ENCODE peak calls at places on chromosomes 5 and 9, in six cellular contexts. Y, W, R, K, O and G are unnamed samples.

GRCh38 chr5:125484272-125485002 is 738.0 kb upstream of the ZNF608 start:
- DNase-seq in R (no peak), K (peak), W (no peak), O (peak), Y (peak), G (peak)

GRCh38 chr5:175800656-175801081 is 70.7 kb upstream of the CPLX2 start:
- DNase-seq in O (no peak), W (no peak), R (no peak), Y (no peak), K (no peak), G (no peak)

GRCh38 chr5:5278815-5279381 is 138.8 kb downstream of the ADAMTS16 start:
- DNase-seq in W (no peak), O (no peak), Y (no peak), R (no peak), K (no peak), G (no peak)

GRCh38 chr5:42502613-42503470 is 79.6 kb downstream of the GHR start:
- DNase-seq in Y (peak), R (no peak), W (no peak), K (no peak), O (no peak), G (no peak)

GRCh38 chr5:124754206-124754927 is 7.9 kb upstream of the ZNF608 start:
- DNase-seq in O (no peak), K (no peak), Y (no peak), R (no peak), W (no peak), G (no peak)

GRCh38 chr9:90964101-90965020 is 162.7 kb downstream of the SYK start:
- DNase-seq in K (peak), W (peak), Y (no peak), R (peak), O (no peak), G (no peak)

GRCh38 chr5:96381526-96381925 is 51.5 kb downstream of the PCSK1 start:
- DNase-seq in O (no peak), K (no peak), Y (no peak), W (no peak), R (no peak), G (no peak)

GRCh38 chr5:118931564-118931963 is 56.8 kb downstream of the DTWD2 start:
- DNase-seq in O (no peak), K (no peak), R (no peak), W (no peak), Y (no peak), G (no peak)

GRCh38 chr9:27387722-27388121 is 90.8 kb upstream of the EQTN start:
- DNase-seq in R (no peak), Y (no peak), O (no peak), K (no peak), W (no peak), G (no peak)

GRCh38 chr9:89513836-89514235 is 15.9 kb upstream of the SEMA4D start:
- DNase-seq in W (no peak), O (no peak), K (no peak), R (no peak), Y (no peak), G (no peak)